ENCODE peak calls at places on chromosomes 3 and 15, in eight cellular contexts. A, V, M, U, L, Q, F and C are unnamed samples.

GRCh38 chr15:81923561-81924350 is 122.1 kb downstream of the MEX3B start:
- DNase-seq in A (no peak), V (no peak), M (no peak), U (no peak), L (no peak), Q (no peak), F (no peak), C (no peak)

GRCh38 chr15:28098360-28098765 is 752 bp downstream of the OCA2 start:
- DNase-seq in A (no peak), V (no peak), M (no peak), U (no peak), L (no peak), Q (no peak), F (no peak), C (no peak)

GRCh38 chr3:131007256-131007655 is 19.4 kb downstream of the ASTE1 start:
- DNase-seq in A (no peak), V (no peak), M (no peak), U (no peak), L (no peak), Q (no peak), F (no peak), C (no peak)

GRCh38 chr3:33578325-33579180 is 138.3 kb upstream of the UBP1 start:
- DNase-seq in A (no peak), V (peak), M (no peak), U (no peak), L (peak), Q (no peak), F (no peak), C (no peak)

GRCh38 chr3:59138966-59139365 is 89.1 kb upstream of the CFAP20DC start:
- DNase-seq in A (no peak), V (no peak), M (no peak), U (no peak), L (no peak), Q (no peak), F (no peak), C (no peak)

GRCh38 chr15:40050788-40051615 is 12.0 kb upstream of the SRP14 start:
- DNase-seq in A (peak), V (no peak), M (peak), U (no peak), L (peak), Q (no peak), F (no peak), C (no peak)

GRCh38 chr15:31397851-31398661 is 71.4 kb downstream of the KLF13 start:
- DNase-seq in A (no peak), V (peak), M (no peak), U (no peak), L (no peak), Q (no peak), F (no peak), C (no peak)

GRCh38 chr15:74955796-74956647 is 550 bp downstream of the RPP25 start:
- DNase-seq in A (peak), V (peak), M (peak), U (peak), L (peak), Q (peak), F (peak), C (no peak)

GRCh38 chr15:62847900-62848489 is 194.6 kb upstream of the TPM1 start:
- DNase-seq in A (no peak), V (peak), M (peak), U (peak), L (peak), Q (peak), F (peak), C (peak)

GRCh38 chr3:160720123-160720746 is 35.8 kb upstream of the PPM1L start:
- DNase-seq in A (no peak), V (no peak), M (no peak), U (no peak), L (no peak), Q (peak), F (no peak), C (no peak)

GRCh38 chr3:64998317-64998716 is 310.5 kb upstream of the ADAMTS9 start:
- DNase-seq in A (no peak), V (no peak), M (no peak), U (no peak), L (no peak), Q (no peak), F (no peak), C (no peak)

GRCh38 chr3:54957711-54958110 is 29.9 kb upstream of the LRTM1 start:
- DNase-seq in A (no peak), V (no peak), M (no peak), U (no peak), L (no peak), Q (no peak), F (no peak), C (no peak)

GRCh38 chr3:190862209-190863118 is at the start of gene GMNC:
- DNase-seq in A (peak), V (peak), M (peak), U (no peak), L (peak), Q (peak), F (peak), C (peak)

GRCh38 chr15:31437686-31438085 is 111.1 kb downstream of the KLF13 start:
- DNase-seq in A (no peak), V (no peak), M (no peak), U (no peak), L (no peak), Q (peak), F (no peak), C (no peak)

GRCh38 chr15:101361418-101361817 is 66.4 kb upstream of the SNRPA1 start:
- DNase-seq in A (no peak), V (no peak), M (no peak), U (no peak), L (peak), Q (no peak), F (no peak), C (no peak)

GRCh38 chr3:11638669-11639402 is 4.9 kb downstream of the VGLL4 start:
- DNase-seq in A (no peak), V (no peak), M (no peak), U (no peak), L (no peak), Q (no peak), F (no peak), C (no peak)

GRCh38 chr15:97401970-97402369 is 558.5 kb upstream of the ARRDC4 start:
- DNase-seq in A (no peak), V (no peak), M (no peak), U (no peak), L (no peak), Q (no peak), F (no peak), C (no peak)

GRCh38 chr15:57727031-57727430 is 20.5 kb downstream of the POLR2M start:
- DNase-seq in A (no peak), V (no peak), M (no peak), U (no peak), L (no peak), Q (no peak), F (no peak), C (no peak)

GRCh38 chr3:168121175-168121853 is 25.6 kb upstream of the GOLIM4 start:
- DNase-seq in A (no peak), V (no peak), M (no peak), U (no peak), L (peak), Q (no peak), F (peak), C (no peak)

GRCh38 chr15:79834496-79834895 is 62.3 kb downstream of the MTHFS start:
- DNase-seq in A (no peak), V (peak), M (peak), U (no peak), L (no peak), Q (peak), F (no peak), C (no peak)

GRCh38 chr3:42658091-42658770 is 4.7 kb downstream of the ZBTB47 start:
- DNase-seq in A (no peak), V (no peak), M (no peak), U (no peak), L (no peak), Q (no peak), F (no peak), C (no peak)

GRCh38 chr3:106006001-106006400 is 137.2 kb upstream of the CBLB start:
- DNase-seq in A (no peak), V (no peak), M (no peak), U (no peak), L (peak), Q (no peak), F (no peak), C (no peak)

GRCh38 chr15:79960502-79961217 is 10.3 kb downstream of the BCL2A1 start:
- DNase-seq in A (no peak), V (no peak), M (no peak), U (no peak), L (peak), Q (no peak), F (peak), C (no peak)

GRCh38 chr3:140703496-140703895 is 25.6 kb downstream of the TRIM42 start:
- DNase-seq in A (no peak), V (no peak), M (no peak), U (no peak), L (no peak), Q (no peak), F (no peak), C (no peak)

GRCh38 chr3:104396974-104397669 is 969.6 kb upstream of the ALCAM start:
- DNase-seq in A (no peak), V (no peak), M (no peak), U (no peak), L (peak), Q (no peak), F (no peak), C (no peak)

GRCh38 chr3:153163349-153164008 is 1.5 kb downstream of the RAP2B start:
- DNase-seq in A (no peak), V (peak), M (no peak), U (no peak), L (peak), Q (no peak), F (no peak), C (no peak)

GRCh38 chr3:2706144-2706835 is 403.9 kb downstream of the IL5RA start:
- DNase-seq in A (no peak), V (no peak), M (no peak), U (no peak), L (no peak), Q (no peak), F (no peak), C (no peak)

GRCh38 chr3:187773963-187774789 is 28.9 kb upstream of the BCL6 start:
- DNase-seq in A (peak), V (no peak), M (peak), U (no peak), L (no peak), Q (no peak), F (no peak), C (no peak)

GRCh38 chr3:127373701-127374625 is 86.1 kb upstream of the PRR20G start:
- DNase-seq in A (no peak), V (no peak), M (no peak), U (no peak), L (peak), Q (peak), F (no peak), C (no peak)
- TF ChIP-seq CTCF in A (no peak), V (no peak), M (peak), U (no peak), L (peak), Q (peak), F (peak), C (no peak)

GRCh38 chr3:48226959-48227358 is 3.7 kb downstream of the CAMP start:
- DNase-seq in A (no peak), V (no peak), M (no peak), U (no peak), L (no peak), Q (peak), F (no peak), C (no peak)

GRCh38 chr3:48232232-48232631 is 8.7 kb upstream of the ZNF589 start:
- DNase-seq in A (no peak), V (no peak), M (no peak), U (no peak), L (no peak), Q (no peak), F (no peak), C (no peak)

GRCh38 chr3:48236531-48236930 is 4.4 kb upstream of the ZNF589 start:
- DNase-seq in A (peak), V (no peak), M (no peak), U (no peak), L (no peak), Q (no peak), F (peak), C (no peak)

GRCh38 chr3:48233542-48233941 is 7.4 kb upstream of the ZNF589 start:
- DNase-seq in A (no peak), V (no peak), M (no peak), U (no peak), L (no peak), Q (no peak), F (peak), C (no peak)

DNA sequence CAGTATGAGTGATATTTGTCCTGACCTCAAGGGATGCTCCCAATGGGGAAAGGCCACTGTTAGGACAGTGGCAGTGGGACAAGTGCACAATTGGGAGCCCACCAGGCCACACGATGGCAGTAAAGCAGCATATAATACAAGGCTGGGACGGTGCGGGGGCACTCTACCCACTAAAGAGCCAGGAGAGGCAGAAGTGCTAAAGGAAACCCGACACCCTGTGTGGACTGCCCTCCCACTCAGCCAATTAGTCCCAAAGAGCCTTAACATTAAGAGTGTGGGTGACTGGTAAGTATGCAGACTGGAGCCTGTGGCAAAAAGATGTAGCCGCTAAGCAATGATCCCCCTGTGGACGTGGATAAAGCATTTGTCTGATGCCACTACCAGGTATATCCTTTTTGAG is 8.2 kb upstream of the ZNF589 start:
- DNase-seq in A (peak), V (peak), M (peak), U (peak), L (peak), Q (peak), F (no peak), C (peak)
- TF ChIP-seq CTCF in A (peak), V (peak), M (peak), U (peak), L (peak), Q (peak), F (peak), C (no peak)

DNA sequence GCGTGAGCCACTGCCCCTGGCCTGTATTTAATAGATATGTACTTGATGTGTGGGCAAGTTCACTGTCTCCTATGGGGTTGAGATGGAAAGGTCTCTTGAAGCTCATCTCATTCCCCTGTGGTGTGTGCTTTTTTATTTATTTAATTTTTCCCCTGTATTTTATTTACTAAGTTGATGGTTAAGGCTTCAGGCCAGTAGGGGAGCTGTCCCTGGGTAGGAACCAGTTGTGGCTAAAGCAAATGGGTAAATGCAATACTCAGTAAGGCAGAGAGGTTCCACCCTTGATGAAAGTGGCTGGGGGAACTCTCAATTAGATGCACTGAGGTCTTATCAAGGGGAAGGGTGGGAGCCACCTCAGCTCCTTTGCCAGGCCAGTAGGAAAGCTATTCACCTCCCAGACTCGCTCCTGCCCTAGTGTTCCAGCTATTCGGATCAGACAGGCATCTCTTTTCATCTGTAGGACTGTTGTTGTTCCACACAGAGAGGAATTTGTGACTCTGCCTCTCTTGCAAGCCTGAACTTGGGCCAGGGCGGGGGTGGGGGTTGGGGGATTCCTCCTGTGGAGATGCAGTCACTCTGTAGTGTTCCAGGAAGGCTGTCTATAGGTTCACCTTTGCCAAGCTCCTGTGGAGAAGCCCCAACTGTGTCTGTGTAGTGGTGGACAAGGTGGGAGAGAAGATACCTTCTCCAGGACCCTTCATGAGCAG is 26.1 kb downstream of the PCCB start:
- DNase-seq in A (no peak), V (no peak), M (no peak), U (no peak), L (peak), Q (no peak), F (no peak), C (no peak)
- TF ChIP-seq CTCF in A (no peak), V (no peak), M (no peak), U (no peak), L (peak), Q (no peak), F (no peak), C (no peak)

DNA sequence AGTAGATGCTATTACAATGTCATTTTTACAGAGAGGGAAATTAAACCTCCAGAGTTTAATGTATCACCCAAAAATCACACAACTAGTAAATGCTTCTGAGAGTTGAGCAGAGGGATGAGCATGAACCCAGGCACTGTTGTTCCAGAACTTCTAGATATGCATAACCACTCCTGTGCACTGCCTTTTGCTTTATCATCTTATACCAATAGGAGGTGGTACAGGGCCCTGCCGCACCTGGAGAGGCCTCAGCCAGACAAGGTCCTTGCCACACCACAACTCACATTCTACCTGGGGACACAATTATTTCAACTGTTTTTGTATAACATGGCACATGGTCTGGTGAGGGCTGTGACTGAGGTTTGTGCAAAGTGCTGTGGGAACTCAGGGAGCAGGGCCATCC is 78.5 kb upstream of the NTRK3 start:
- DNase-seq in A (no peak), V (no peak), M (no peak), U (no peak), L (no peak), Q (no peak), F (no peak), C (no peak)
- TF ChIP-seq CTCF in A (no peak), V (no peak), M (no peak), U (no peak), L (no peak), Q (no peak), F (no peak), C (no peak)

DNA sequence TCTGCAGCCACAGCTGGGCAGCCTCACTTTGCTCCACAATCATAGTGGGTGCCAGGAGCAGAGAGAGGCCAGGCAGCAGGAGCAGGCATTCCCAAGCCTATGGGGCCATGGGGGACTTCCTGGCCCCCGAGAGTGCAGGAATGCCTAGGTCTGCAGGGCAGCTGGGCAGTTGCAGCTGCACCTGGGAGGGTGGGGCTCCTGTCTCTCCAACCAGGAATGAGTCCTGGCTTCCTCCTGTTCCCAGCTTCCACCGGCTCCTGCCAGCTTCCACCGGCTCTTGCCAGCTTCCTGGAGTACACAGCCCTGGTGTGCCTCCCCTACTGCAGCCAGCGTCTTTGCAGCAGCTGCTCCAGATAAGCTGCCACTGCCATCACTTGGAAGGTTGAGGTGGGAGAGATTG is 86.3 kb upstream of the CDV3 start:
- DNase-seq in A (peak), V (no peak), M (no peak), U (no peak), L (no peak), Q (no peak), F (no peak), C (no peak)
- TF ChIP-seq CTCF in A (no peak), V (no peak), M (no peak), U (no peak), L (no peak), Q (no peak), F (no peak), C (no peak)

GRCh38 chr3:23760325-23760724 is 45.4 kb upstream of the UBE2E1 start:
- DNase-seq in A (no peak), V (no peak), M (no peak), U (no peak), L (no peak), Q (peak), F (no peak), C (no peak)

GRCh38 chr3:23763040-23763477 is 42.7 kb upstream of the UBE2E1 start:
- DNase-seq in A (no peak), V (no peak), M (no peak), U (no peak), L (peak), Q (no peak), F (no peak), C (no peak)

GRCh38 chr3:23760871-23761373 is 44.8 kb upstream of the UBE2E1 start:
- DNase-seq in A (no peak), V (no peak), M (no peak), U (no peak), L (no peak), Q (peak), F (no peak), C (no peak)

GRCh38 chr3:23762214-23763039 is 43.3 kb upstream of the UBE2E1 start:
- DNase-seq in A (no peak), V (no peak), M (no peak), U (no peak), L (no peak), Q (peak), F (no peak), C (no peak)

DNA sequence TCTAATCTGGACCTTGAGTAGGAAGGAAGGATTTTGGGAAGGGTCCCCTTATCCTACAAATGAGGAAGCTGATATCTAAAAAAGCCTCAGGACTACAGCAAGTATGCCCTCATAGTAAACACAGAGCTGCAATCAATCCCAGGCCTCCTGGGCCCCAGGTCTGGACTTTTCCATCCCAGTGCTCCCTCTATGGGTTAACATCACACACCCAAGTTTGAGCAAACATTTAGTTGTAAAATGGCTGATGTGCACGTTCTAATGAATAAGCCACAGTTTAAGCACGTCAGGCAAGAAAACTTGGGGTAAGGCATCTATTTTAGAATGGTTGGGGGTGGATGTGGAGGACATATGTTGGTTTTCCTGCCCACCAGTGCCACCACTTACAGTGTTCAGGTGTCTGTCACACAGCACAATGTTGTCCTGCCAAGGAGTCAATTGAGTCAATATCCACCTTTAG is 44.3 kb upstream of the UBE2E1 start:
- DNase-seq in A (no peak), V (peak), M (no peak), U (no peak), L (peak), Q (peak), F (no peak), C (no peak)
- TF ChIP-seq CTCF in A (no peak), V (peak), M (no peak), U (no peak), L (peak), Q (peak), F (peak), C (no peak)

DNA sequence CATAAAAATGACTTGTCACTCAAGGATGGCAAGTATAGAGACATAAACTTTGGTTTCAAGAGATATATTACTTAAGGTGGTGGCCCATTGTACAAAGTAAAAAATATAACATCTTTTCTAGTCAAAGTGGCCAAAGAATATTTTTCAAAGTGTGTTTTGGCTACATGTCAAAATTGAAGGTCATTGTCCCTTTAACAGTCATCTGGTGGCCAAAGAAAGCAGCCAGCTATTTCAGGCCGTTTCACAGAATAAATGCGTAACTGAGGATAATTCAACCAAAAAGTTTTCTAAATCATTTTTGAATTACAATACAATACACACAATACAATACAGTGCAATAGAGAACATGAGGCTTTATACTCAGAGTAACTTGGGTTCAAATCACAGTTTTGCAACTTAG is 4.2 kb upstream of the CDIN1 start:
- DNase-seq in A (no peak), V (no peak), M (no peak), U (no peak), L (no peak), Q (no peak), F (no peak), C (no peak)
- TF ChIP-seq CTCF in A (no peak), V (no peak), M (no peak), U (no peak), L (no peak), Q (no peak), F (no peak), C (no peak)

GRCh38 chr3:73623996-73624362 is 762 bp downstream of the PDZRN3 start:
- DNase-seq in A (peak), V (peak), M (no peak), U (no peak), L (peak), Q (no peak), F (no peak), C (no peak)
- TF ChIP-seq CTCF in A (no peak), V (peak), M (no peak), U (no peak), L (peak), Q (no peak), F (no peak), C (no peak)